ENCODE peak calls at places on chromosome 7, in six cellular contexts. Q is psoas muscle, Y is kidney epithelial cell, C is GM12865, U is PC-3, A is esophagus squamous epithelium. E is an unnamed sample.

GRCh38 chr7:44733708-44734481 is 14.8 kb upstream of the ZMIZ2 start:
- DNase-seq in Y (peak), Q (no peak), C (no peak), U (peak), A (no peak), E (peak)

GRCh38 chr7:145902123-145902522 is 214.5 kb upstream of the CNTNAP2 start:
- DNase-seq in U (no peak), Y (no peak), Q (no peak), C (no peak), A (no peak), E (no peak)

GRCh38 chr7:155338632-155339320 is 41.1 kb downstream of the INSIG1 start:
- DNase-seq in U (no peak), Q (no peak), Y (no peak), C (no peak), A (no peak), E (no peak)

GRCh38 chr7:93622036-93622714 is 47.7 kb upstream of the CALCR start:
- DNase-seq in Y (no peak), A (no peak), Q (no peak), U (peak), C (peak), E (peak)

GRCh38 chr7:51376420-51377092 is 59.9 kb upstream of the COBL start:
- DNase-seq in U (peak), A (no peak), Q (no peak), Y (peak), C (no peak), E (peak)

GRCh38 chr7:49776994-49777393 is 3.6 kb downstream of the VWC2 start:
- DNase-seq in A (no peak), C (no peak), U (no peak), Q (no peak), Y (no peak), E (no peak)

GRCh38 chr7:90680496-90680895 is 84.4 kb downstream of the CDK14 start:
- DNase-seq in Y (no peak), C (no peak), Q (no peak), U (no peak), A (no peak), E (no peak)

GRCh38 chr7:99125505-99125865 is 18.4 kb downstream of the SMURF1 start:
- DNase-seq in C (no peak), Y (no peak), A (no peak), Q (no peak), U (no peak), E (no peak)

GRCh38 chr7:116953372-116953726 is at the start of gene ST7:
- DNase-seq in Q (peak), C (peak), A (no peak), U (peak), Y (peak), E (peak)

GRCh38 chr7:25860882-25861228 is 291.1 kb upstream of the NFE2L3 start:
- DNase-seq in U (no peak), Y (no peak), A (no peak), Q (no peak), C (no peak), E (no peak)
- H3K4me3 ChIP-seq in U (no peak), Y (no peak), A (no peak), Q (no peak), C (no peak), E (no peak)

GRCh38 chr7:128099204-128099671 is 68.0 kb upstream of the LRRC4 start:
- DNase-seq in Y (no peak), C (no peak), Q (no peak), U (peak), A (no peak), E (peak)

GRCh38 chr7:128094686-128095085 is 63.4 kb upstream of the LRRC4 start:
- DNase-seq in C (no peak), Y (no peak), Q (no peak), U (no peak), A (no peak), E (no peak)

GRCh38 chr7:128098629-128099028 is 67.4 kb upstream of the LRRC4 start:
- DNase-seq in U (no peak), Q (no peak), C (no peak), A (no peak), Y (no peak), E (no peak)

GRCh38 chr7:128100225-128100948 is 69.2 kb upstream of the LRRC4 start:
- DNase-seq in Q (no peak), C (no peak), Y (no peak), U (no peak), A (no peak), E (peak)

GRCh38 chr7:128097211-128097731 is 66.0 kb upstream of the LRRC4 start:
- DNase-seq in Q (no peak), U (no peak), A (no peak), Y (no peak), C (no peak), E (no peak)
- TF ChIP-seq CTCF in Q (no peak), U (no peak), A (no peak), Y (no peak), C (no peak), E (no peak)

GRCh38 chr7:32501522-32501921 is 6.2 kb downstream of the AVL9 start:
- DNase-seq in Y (no peak), U (peak), A (no peak), C (no peak), Q (no peak), E (peak)
- H3K4me3 ChIP-seq in Y (no peak), U (peak), A (no peak), C (no peak), Q (peak), E (no peak)

DNA sequence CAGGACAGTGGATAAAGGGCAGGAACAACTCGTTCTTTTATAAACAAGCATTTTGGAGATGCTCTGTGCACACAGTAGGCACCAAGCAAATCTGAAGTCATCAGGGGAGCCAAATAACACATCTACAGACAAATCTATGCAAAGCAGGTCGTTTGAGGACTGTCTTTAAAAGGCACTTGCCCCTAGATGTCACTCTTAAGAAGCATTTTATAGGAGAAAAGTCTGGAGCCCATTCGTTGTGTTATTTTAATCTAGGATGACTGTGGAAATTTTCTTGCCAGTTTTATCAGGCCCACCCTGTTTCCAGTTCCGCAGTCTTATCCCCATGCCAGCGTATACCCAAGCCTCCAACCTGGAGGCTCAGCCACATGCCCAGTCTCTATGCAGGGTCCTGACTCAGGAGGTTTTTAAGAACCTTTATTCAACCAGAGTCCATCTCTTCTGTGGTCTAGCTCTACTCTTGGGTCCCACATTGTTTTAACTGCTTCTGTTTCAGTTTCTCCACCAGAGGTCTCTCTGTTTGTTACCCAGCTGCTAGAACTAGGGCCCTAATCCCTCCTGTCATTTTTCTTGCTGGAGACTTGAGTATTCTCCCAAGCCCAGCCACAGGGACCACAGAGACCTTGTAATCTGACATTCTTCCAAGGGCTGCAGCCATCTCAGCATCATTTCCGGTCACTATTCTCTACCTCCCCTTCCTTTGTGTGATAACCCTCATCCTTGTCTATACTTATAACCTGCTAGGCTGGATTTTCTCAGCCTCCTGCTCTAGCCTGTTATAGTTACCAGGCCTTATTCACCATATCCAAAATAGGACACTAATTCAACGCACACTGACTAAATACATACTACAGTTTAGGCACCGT is 26.7 kb downstream of the PIK3CG start:
- DNase-seq in Q (no peak), A (no peak), Y (no peak), C (peak), U (no peak), E (no peak)
- TF ChIP-seq CTCF in Q (no peak), A (no peak), Y (no peak), C (no peak), U (no peak), E (peak)

GRCh38 chr7:152313879-152314604 is 121.8 kb downstream of the KMT2C start:
- DNase-seq in Y (peak), U (peak), A (no peak), C (peak), Q (no peak), E (peak)
- H3K4me3 ChIP-seq in Y (no peak), U (no peak), A (no peak), C (no peak), Q (peak), E (no peak)